ENCODE peak calls at places on chromosomes 13 and 19, in seven cellular contexts. One of them, this sample, is unnamed.

GRCh38 chr19:13078897-13079541 is 23.6 kb downstream of the LYL1 start:
- DNase-seq in activated CD4-positive, alpha-beta T cell treated with anti-CD3 and anti-CD28 coated beads, Interleukin-2, amount 50 U/mL, for 24 hours: no peak
- DNase-seq in BE2C: peak
- DNase-seq in NCI-H1105: no peak
- DNase-seq in body of pancreas: no peak
- DNase-seq in HFF-Myc: no peak
- DNase-seq in occipital lobe: peak
- DNase-seq in this sample: peak

GRCh38 chr13:51336746-51337145 is 2.7 kb upstream of the SERPINE3 start:
- DNase-seq in activated CD4-positive, alpha-beta T cell treated with anti-CD3 and anti-CD28 coated beads, Interleukin-2, amount 50 U/mL, for 24 hours: no peak
- DNase-seq in BE2C: no peak
- DNase-seq in NCI-H1105: no peak
- DNase-seq in body of pancreas: peak
- DNase-seq in HFF-Myc: no peak
- DNase-seq in occipital lobe: no peak
- DNase-seq in this sample: no peak

GRCh38 chr19:42108527-42109389 is 23.5 kb downstream of the POU2F2 start:
- DNase-seq in activated CD4-positive, alpha-beta T cell treated with anti-CD3 and anti-CD28 coated beads, Interleukin-2, amount 50 U/mL, for 24 hours: peak
- DNase-seq in BE2C: peak
- DNase-seq in NCI-H1105: peak
- DNase-seq in body of pancreas: peak
- DNase-seq in HFF-Myc: peak
- DNase-seq in occipital lobe: peak
- DNase-seq in this sample: peak

GRCh38 chr19:6045108-6045507 is 65.2 kb downstream of the RFX2 start:
- DNase-seq in activated CD4-positive, alpha-beta T cell treated with anti-CD3 and anti-CD28 coated beads, Interleukin-2, amount 50 U/mL, for 24 hours: no peak
- DNase-seq in BE2C: no peak
- DNase-seq in NCI-H1105: no peak
- DNase-seq in body of pancreas: no peak
- DNase-seq in HFF-Myc: no peak
- DNase-seq in occipital lobe: no peak
- DNase-seq in this sample: no peak

GRCh38 chr13:41544824-41545707 is 87.7 kb downstream of the RGCC start:
- DNase-seq in activated CD4-positive, alpha-beta T cell treated with anti-CD3 and anti-CD28 coated beads, Interleukin-2, amount 50 U/mL, for 24 hours: no peak
- DNase-seq in BE2C: no peak
- DNase-seq in NCI-H1105: no peak
- DNase-seq in body of pancreas: no peak
- DNase-seq in HFF-Myc: no peak
- DNase-seq in occipital lobe: no peak
- DNase-seq in this sample: no peak

GRCh38 chr13:86729206-86729605 is 930.0 kb upstream of the SLITRK6 start:
- DNase-seq in activated CD4-positive, alpha-beta T cell treated with anti-CD3 and anti-CD28 coated beads, Interleukin-2, amount 50 U/mL, for 24 hours: no peak
- DNase-seq in BE2C: no peak
- DNase-seq in NCI-H1105: no peak
- DNase-seq in body of pancreas: no peak
- DNase-seq in HFF-Myc: no peak
- DNase-seq in occipital lobe: no peak
- DNase-seq in this sample: no peak

GRCh38 chr13:66888698-66889097 is 341.4 kb downstream of the PCDH9 start:
- DNase-seq in activated CD4-positive, alpha-beta T cell treated with anti-CD3 and anti-CD28 coated beads, Interleukin-2, amount 50 U/mL, for 24 hours: no peak
- DNase-seq in BE2C: no peak
- DNase-seq in NCI-H1105: no peak
- DNase-seq in body of pancreas: no peak
- DNase-seq in HFF-Myc: no peak
- DNase-seq in occipital lobe: no peak
- DNase-seq in this sample: no peak

GRCh38 chr19:14517446-14517839 is 754 bp downstream of the DNAJB1 start:
- DNase-seq in activated CD4-positive, alpha-beta T cell treated with anti-CD3 and anti-CD28 coated beads, Interleukin-2, amount 50 U/mL, for 24 hours: no peak
- DNase-seq in BE2C: no peak
- DNase-seq in NCI-H1105: no peak
- DNase-seq in body of pancreas: no peak
- DNase-seq in HFF-Myc: no peak
- DNase-seq in occipital lobe: no peak
- DNase-seq in this sample: no peak

GRCh38 chr13:79346300-79346914 is 59.6 kb downstream of the RBM26 start:
- DNase-seq in activated CD4-positive, alpha-beta T cell treated with anti-CD3 and anti-CD28 coated beads, Interleukin-2, amount 50 U/mL, for 24 hours: no peak
- DNase-seq in BE2C: no peak
- DNase-seq in NCI-H1105: no peak
- DNase-seq in body of pancreas: no peak
- DNase-seq in HFF-Myc: no peak
- DNase-seq in occipital lobe: no peak
- DNase-seq in this sample: no peak

GRCh38 chr19:6590458-6591319 is at the start of gene CD70:
- DNase-seq in activated CD4-positive, alpha-beta T cell treated with anti-CD3 and anti-CD28 coated beads, Interleukin-2, amount 50 U/mL, for 24 hours: peak
- DNase-seq in BE2C: no peak
- DNase-seq in NCI-H1105: no peak
- DNase-seq in body of pancreas: no peak
- DNase-seq in HFF-Myc: no peak
- DNase-seq in occipital lobe: no peak
- DNase-seq in this sample: no peak

GRCh38 chr19:55638864-55639359 is 1.9 kb upstream of the ZNF580 start:
- DNase-seq in activated CD4-positive, alpha-beta T cell treated with anti-CD3 and anti-CD28 coated beads, Interleukin-2, amount 50 U/mL, for 24 hours: peak
- DNase-seq in BE2C: peak
- DNase-seq in NCI-H1105: no peak
- DNase-seq in body of pancreas: no peak
- DNase-seq in HFF-Myc: no peak
- DNase-seq in occipital lobe: no peak
- DNase-seq in this sample: no peak

GRCh38 chr13:21759503-21759902 is 88.6 kb downstream of the FGF9 start:
- DNase-seq in activated CD4-positive, alpha-beta T cell treated with anti-CD3 and anti-CD28 coated beads, Interleukin-2, amount 50 U/mL, for 24 hours: no peak
- DNase-seq in BE2C: no peak
- DNase-seq in NCI-H1105: no peak
- DNase-seq in body of pancreas: peak
- DNase-seq in HFF-Myc: no peak
- DNase-seq in occipital lobe: no peak
- DNase-seq in this sample: no peak

GRCh38 chr19:16351133-16351809 is 26.6 kb downstream of the KLF2 start:
- DNase-seq in activated CD4-positive, alpha-beta T cell treated with anti-CD3 and anti-CD28 coated beads, Interleukin-2, amount 50 U/mL, for 24 hours: no peak
- DNase-seq in BE2C: no peak
- DNase-seq in NCI-H1105: no peak
- DNase-seq in body of pancreas: no peak
- DNase-seq in HFF-Myc: peak
- DNase-seq in occipital lobe: no peak
- DNase-seq in this sample: no peak

GRCh38 chr13:97030705-97031452 is 36.6 kb upstream of the OXGR1 start:
- DNase-seq in activated CD4-positive, alpha-beta T cell treated with anti-CD3 and anti-CD28 coated beads, Interleukin-2, amount 50 U/mL, for 24 hours: no peak
- DNase-seq in BE2C: peak
- DNase-seq in NCI-H1105: no peak
- DNase-seq in body of pancreas: no peak
- DNase-seq in HFF-Myc: no peak
- DNase-seq in occipital lobe: no peak
- DNase-seq in this sample: no peak

GRCh38 chr19:14381689-14382474 is 638 bp downstream of the ADGRE5 start:
- DNase-seq in activated CD4-positive, alpha-beta T cell treated with anti-CD3 and anti-CD28 coated beads, Interleukin-2, amount 50 U/mL, for 24 hours: peak
- DNase-seq in BE2C: no peak
- DNase-seq in NCI-H1105: no peak
- DNase-seq in body of pancreas: peak
- DNase-seq in HFF-Myc: no peak
- DNase-seq in occipital lobe: no peak
- DNase-seq in this sample: no peak

GRCh38 chr13:75666646-75667351 is 30.7 kb downstream of the LMO7 start:
- DNase-seq in activated CD4-positive, alpha-beta T cell treated with anti-CD3 and anti-CD28 coated beads, Interleukin-2, amount 50 U/mL, for 24 hours: no peak
- DNase-seq in BE2C: no peak
- DNase-seq in NCI-H1105: no peak
- DNase-seq in body of pancreas: no peak
- DNase-seq in HFF-Myc: no peak
- DNase-seq in occipital lobe: no peak
- DNase-seq in this sample: no peak

GRCh38 chr19:54287456-54287855 is 6.5 kb upstream of the LILRB2 start:
- DNase-seq in activated CD4-positive, alpha-beta T cell treated with anti-CD3 and anti-CD28 coated beads, Interleukin-2, amount 50 U/mL, for 24 hours: no peak
- DNase-seq in BE2C: no peak
- DNase-seq in NCI-H1105: no peak
- DNase-seq in body of pancreas: no peak
- DNase-seq in HFF-Myc: no peak
- DNase-seq in occipital lobe: no peak
- DNase-seq in this sample: no peak

GRCh38 chr19:3029070-3029923 is at the start of gene TLE2:
- DNase-seq in activated CD4-positive, alpha-beta T cell treated with anti-CD3 and anti-CD28 coated beads, Interleukin-2, amount 50 U/mL, for 24 hours: no peak
- DNase-seq in BE2C: no peak
- DNase-seq in NCI-H1105: no peak
- DNase-seq in body of pancreas: peak
- DNase-seq in HFF-Myc: no peak
- DNase-seq in occipital lobe: no peak
- DNase-seq in this sample: no peak

GRCh38 chr19:50817941-50818858 is 5.4 kb downstream of the KLK1 start:
- DNase-seq in activated CD4-positive, alpha-beta T cell treated with anti-CD3 and anti-CD28 coated beads, Interleukin-2, amount 50 U/mL, for 24 hours: no peak
- DNase-seq in BE2C: peak
- DNase-seq in NCI-H1105: peak
- DNase-seq in body of pancreas: peak
- DNase-seq in HFF-Myc: no peak
- DNase-seq in occipital lobe: no peak
- DNase-seq in this sample: no peak

GRCh38 chr13:112981361-112981905 is 12.4 kb downstream of the MCF2L start:
- DNase-seq in activated CD4-positive, alpha-beta T cell treated with anti-CD3 and anti-CD28 coated beads, Interleukin-2, amount 50 U/mL, for 24 hours: no peak
- DNase-seq in BE2C: no peak
- DNase-seq in NCI-H1105: no peak
- DNase-seq in body of pancreas: no peak
- DNase-seq in HFF-Myc: no peak
- DNase-seq in occipital lobe: no peak
- DNase-seq in this sample: no peak

GRCh38 chr19:41531438-41532311 is 44.3 kb upstream of the CEACAM21 start:
- DNase-seq in activated CD4-positive, alpha-beta T cell treated with anti-CD3 and anti-CD28 coated beads, Interleukin-2, amount 50 U/mL, for 24 hours: peak
- DNase-seq in BE2C: no peak
- DNase-seq in NCI-H1105: no peak
- DNase-seq in body of pancreas: peak
- DNase-seq in HFF-Myc: no peak
- DNase-seq in occipital lobe: no peak
- DNase-seq in this sample: no peak

GRCh38 chr13:29934531-29935308 is 84.3 kb upstream of the UBL3 start:
- DNase-seq in activated CD4-positive, alpha-beta T cell treated with anti-CD3 and anti-CD28 coated beads, Interleukin-2, amount 50 U/mL, for 24 hours: no peak
- DNase-seq in BE2C: no peak
- DNase-seq in NCI-H1105: no peak
- DNase-seq in body of pancreas: no peak
- DNase-seq in HFF-Myc: no peak
- DNase-seq in occipital lobe: peak
- DNase-seq in this sample: peak

GRCh38 chr19:9793051-9793591 is 24.6 kb upstream of the ZNF846 start:
- DNase-seq in activated CD4-positive, alpha-beta T cell treated with anti-CD3 and anti-CD28 coated beads, Interleukin-2, amount 50 U/mL, for 24 hours: peak
- DNase-seq in BE2C: peak
- DNase-seq in NCI-H1105: no peak
- DNase-seq in body of pancreas: peak
- DNase-seq in HFF-Myc: no peak
- DNase-seq in occipital lobe: peak
- DNase-seq in this sample: no peak

GRCh38 chr13:103607995-103608394 is 541.8 kb upstream of the SLC10A2 start:
- DNase-seq in activated CD4-positive, alpha-beta T cell treated with anti-CD3 and anti-CD28 coated beads, Interleukin-2, amount 50 U/mL, for 24 hours: no peak
- DNase-seq in BE2C: no peak
- DNase-seq in NCI-H1105: no peak
- DNase-seq in body of pancreas: no peak
- DNase-seq in HFF-Myc: no peak
- DNase-seq in occipital lobe: no peak
- DNase-seq in this sample: no peak

GRCh38 chr13:49184621-49185020 is 35.5 kb upstream of the MLNR start:
- DNase-seq in activated CD4-positive, alpha-beta T cell treated with anti-CD3 and anti-CD28 coated beads, Interleukin-2, amount 50 U/mL, for 24 hours: no peak
- DNase-seq in BE2C: no peak
- DNase-seq in NCI-H1105: no peak
- DNase-seq in body of pancreas: no peak
- DNase-seq in HFF-Myc: no peak
- DNase-seq in occipital lobe: no peak
- DNase-seq in this sample: no peak

GRCh38 chr19:8391274-8392016 is 1.3 kb downstream of the RAB11B start:
- DNase-seq in activated CD4-positive, alpha-beta T cell treated with anti-CD3 and anti-CD28 coated beads, Interleukin-2, amount 50 U/mL, for 24 hours: no peak
- DNase-seq in BE2C: no peak
- DNase-seq in NCI-H1105: no peak
- DNase-seq in body of pancreas: peak
- DNase-seq in HFF-Myc: no peak
- DNase-seq in occipital lobe: no peak
- DNase-seq in this sample: no peak

GRCh38 chr19:18998276-18998675 is 35.0 kb downstream of the SUGP2 start:
- DNase-seq in activated CD4-positive, alpha-beta T cell treated with anti-CD3 and anti-CD28 coated beads, Interleukin-2, amount 50 U/mL, for 24 hours: no peak
- DNase-seq in BE2C: no peak
- DNase-seq in NCI-H1105: no peak
- DNase-seq in body of pancreas: no peak
- DNase-seq in HFF-Myc: no peak
- DNase-seq in occipital lobe: no peak
- DNase-seq in this sample: no peak

GRCh38 chr19:18519962-18520847 is 1.7 kb downstream of the ELL start:
- DNase-seq in activated CD4-positive, alpha-beta T cell treated with anti-CD3 and anti-CD28 coated beads, Interleukin-2, amount 50 U/mL, for 24 hours: peak
- DNase-seq in BE2C: peak
- DNase-seq in NCI-H1105: peak
- DNase-seq in body of pancreas: peak
- DNase-seq in HFF-Myc: no peak
- DNase-seq in occipital lobe: no peak
- DNase-seq in this sample: peak

GRCh38 chr19:38912600-38913514 is 871 bp upstream of the CCER2 start:
- DNase-seq in activated CD4-positive, alpha-beta T cell treated with anti-CD3 and anti-CD28 coated beads, Interleukin-2, amount 50 U/mL, for 24 hours: no peak
- DNase-seq in BE2C: no peak
- DNase-seq in NCI-H1105: no peak
- DNase-seq in body of pancreas: no peak
- DNase-seq in HFF-Myc: no peak
- DNase-seq in occipital lobe: no peak
- DNase-seq in this sample: no peak